ENCODE peak calls at places on chromosomes 1 and 21, in nine cellular contexts. One of them, this sample, is unnamed. For H3K36me3, the result is how much of the 10 kb centered on the place peaks cover.

GRCh38 chr1:236261898-236262297 is 19.9 kb downstream of the ERO1B start:
- DNase-seq in PC-9: no peak
- DNase-seq in aorta: no peak
- DNase-seq in IMR-90: no peak
- DNase-seq in CD4-positive, alpha-beta memory T cell: no peak
- DNase-seq in left ventricle myocardium inferior: no peak
- DNase-seq in NT2/D1: no peak
- DNase-seq in colonic mucosa: no peak
- DNase-seq in lung: no peak
- DNase-seq in this sample: no peak

GRCh38 chr1:20551945-20552727 is at the start of gene FAM43B:
- DNase-seq in IMR-90: no peak
- DNase-seq in left ventricle myocardium inferior: peak
- DNase-seq in CD4-positive, alpha-beta memory T cell: no peak
- DNase-seq in lung: no peak
- DNase-seq in colonic mucosa: peak
- DNase-seq in PC-9: no peak
- DNase-seq in aorta: peak
- DNase-seq in NT2/D1: no peak
- DNase-seq in this sample: peak

GRCh38 chr1:115976062-115976899 is at the start of gene SLC22A15:
- DNase-seq in NT2/D1: peak
- DNase-seq in lung: peak
- DNase-seq in PC-9: peak
- DNase-seq in aorta: peak
- DNase-seq in IMR-90: no peak
- DNase-seq in CD4-positive, alpha-beta memory T cell: peak
- DNase-seq in colonic mucosa: peak
- DNase-seq in left ventricle myocardium inferior: peak
- DNase-seq in this sample: peak

GRCh38 chr1:55696891-55697290 is 481.7 kb upstream of the USP24 start:
- DNase-seq in CD4-positive, alpha-beta memory T cell: no peak
- DNase-seq in IMR-90: peak
- DNase-seq in lung: no peak
- DNase-seq in left ventricle myocardium inferior: no peak
- DNase-seq in PC-9: no peak
- DNase-seq in NT2/D1: no peak
- DNase-seq in colonic mucosa: no peak
- DNase-seq in aorta: no peak
- DNase-seq in this sample: no peak

GRCh38 chr1:233242827-233243483 is 52.6 kb downstream of the PCNX2 start:
- DNase-seq in aorta: no peak
- DNase-seq in NT2/D1: no peak
- DNase-seq in IMR-90: no peak
- DNase-seq in CD4-positive, alpha-beta memory T cell: no peak
- DNase-seq in lung: no peak
- DNase-seq in colonic mucosa: no peak
- DNase-seq in PC-9: no peak
- DNase-seq in left ventricle myocardium inferior: no peak
- DNase-seq in this sample: no peak

GRCh38 chr1:50972766-50973165 is 2.7 kb downstream of the CDKN2C start:
- DNase-seq in aorta: no peak
- DNase-seq in colonic mucosa: no peak
- DNase-seq in PC-9: no peak
- DNase-seq in CD4-positive, alpha-beta memory T cell: no peak
- DNase-seq in IMR-90: no peak
- DNase-seq in left ventricle myocardium inferior: no peak
- DNase-seq in NT2/D1: no peak
- DNase-seq in lung: no peak
- DNase-seq in this sample: no peak

GRCh38 chr1:21497466-21498061 is 11.7 kb upstream of the ALPL start:
- DNase-seq in aorta: no peak
- DNase-seq in left ventricle myocardium inferior: no peak
- DNase-seq in PC-9: no peak
- DNase-seq in NT2/D1: no peak
- DNase-seq in IMR-90: no peak
- DNase-seq in lung: no peak
- DNase-seq in colonic mucosa: no peak
- DNase-seq in CD4-positive, alpha-beta memory T cell: no peak
- DNase-seq in this sample: no peak

GRCh38 chr21:41241341-41241740 is 73.4 kb downstream of the BACE2 start:
- DNase-seq in IMR-90: no peak
- DNase-seq in left ventricle myocardium inferior: no peak
- DNase-seq in CD4-positive, alpha-beta memory T cell: no peak
- DNase-seq in lung: no peak
- DNase-seq in PC-9: no peak
- DNase-seq in NT2/D1: no peak
- DNase-seq in aorta: no peak
- DNase-seq in colonic mucosa: peak
- DNase-seq in this sample: no peak

GRCh38 chr1:85203573-85204169 is 2.9 kb upstream of the SYDE2 start:
- DNase-seq in NT2/D1: no peak
- DNase-seq in aorta: no peak
- DNase-seq in left ventricle myocardium inferior: no peak
- DNase-seq in colonic mucosa: no peak
- DNase-seq in CD4-positive, alpha-beta memory T cell: no peak
- DNase-seq in lung: no peak
- DNase-seq in PC-9: no peak
- DNase-seq in IMR-90: peak
- DNase-seq in this sample: no peak

GRCh38 chr1:77536813-77537212 is 145.6 kb downstream of the ZZZ3 start:
- DNase-seq in lung: no peak
- DNase-seq in CD4-positive, alpha-beta memory T cell: no peak
- DNase-seq in PC-9: no peak
- DNase-seq in left ventricle myocardium inferior: no peak
- DNase-seq in aorta: no peak
- DNase-seq in colonic mucosa: no peak
- DNase-seq in NT2/D1: no peak
- DNase-seq in IMR-90: peak
- DNase-seq in this sample: no peak

GRCh38 chr1:39105841-39106765 is 80.0 kb downstream of the NDUFS5 start:
- DNase-seq in PC-9: no peak
- DNase-seq in CD4-positive, alpha-beta memory T cell: peak
- DNase-seq in aorta: peak
- DNase-seq in lung: peak
- DNase-seq in IMR-90: no peak
- DNase-seq in left ventricle myocardium inferior: peak
- DNase-seq in colonic mucosa: peak
- DNase-seq in NT2/D1: peak
- DNase-seq in this sample: peak

GRCh38 chr1:32374193-32374592 is 11.9 kb downstream of the TSSK3 start:
- DNase-seq in NT2/D1: no peak
- DNase-seq in colonic mucosa: no peak
- DNase-seq in CD4-positive, alpha-beta memory T cell: no peak
- DNase-seq in lung: no peak
- DNase-seq in IMR-90: no peak
- DNase-seq in PC-9: no peak
- DNase-seq in left ventricle myocardium inferior: no peak
- DNase-seq in aorta: no peak
- DNase-seq in this sample: no peak

GRCh38 chr1:32377541-32378220 is 15.3 kb downstream of the TSSK3 start:
- DNase-seq in NT2/D1: no peak
- DNase-seq in IMR-90: no peak
- DNase-seq in left ventricle myocardium inferior: no peak
- DNase-seq in lung: no peak
- DNase-seq in aorta: no peak
- DNase-seq in PC-9: no peak
- DNase-seq in CD4-positive, alpha-beta memory T cell: no peak
- DNase-seq in colonic mucosa: no peak
- DNase-seq in this sample: no peak

GRCh38 chr1:32372149-32372756 is 9.9 kb downstream of the TSSK3 start:
- DNase-seq in aorta: no peak
- DNase-seq in NT2/D1: no peak
- DNase-seq in PC-9: no peak
- DNase-seq in colonic mucosa: no peak
- DNase-seq in lung: no peak
- DNase-seq in IMR-90: no peak
- DNase-seq in CD4-positive, alpha-beta memory T cell: peak
- DNase-seq in left ventricle myocardium inferior: no peak
- DNase-seq in this sample: no peak

GRCh38 chr1:32380061-32380460 is 14.2 kb downstream of the BSDC1 start:
- DNase-seq in aorta: no peak
- DNase-seq in IMR-90: no peak
- DNase-seq in lung: no peak
- DNase-seq in PC-9: no peak
- DNase-seq in left ventricle myocardium inferior: no peak
- DNase-seq in NT2/D1: no peak
- DNase-seq in colonic mucosa: no peak
- DNase-seq in CD4-positive, alpha-beta memory T cell: no peak
- DNase-seq in this sample: no peak

DNA sequence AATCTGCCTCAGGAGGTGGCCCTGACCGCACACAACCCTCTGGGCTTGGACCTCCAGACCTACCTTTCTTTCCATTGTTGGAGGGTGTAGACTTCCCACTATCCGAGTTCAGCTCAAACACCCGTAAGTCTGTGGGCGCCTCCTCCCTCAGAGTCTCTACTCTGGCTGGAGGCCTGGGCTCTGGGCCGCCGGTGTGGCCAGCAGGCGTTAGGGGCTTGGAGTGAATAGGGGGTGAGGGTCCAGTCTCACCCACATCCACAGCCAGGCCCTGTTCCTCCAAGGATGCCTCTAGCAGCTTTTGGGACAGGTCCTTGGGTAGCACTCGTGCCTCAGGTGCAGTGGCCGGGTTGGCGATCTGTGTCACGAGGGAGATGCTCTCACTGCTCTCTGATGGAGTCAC is 13.9 kb downstream of the TSSK3 start:
- DNase-seq in colonic mucosa: no peak
- DNase-seq in left ventricle myocardium inferior: no peak
- DNase-seq in lung: no peak
- DNase-seq in IMR-90: no peak
- DNase-seq in PC-9: no peak
- DNase-seq in NT2/D1: no peak
- DNase-seq in aorta: peak
- DNase-seq in CD4-positive, alpha-beta memory T cell: no peak
- DNase-seq in this sample: no peak
- H3K36me3 ChIP-seq in colonic mucosa: under half
- H3K36me3 ChIP-seq in left ventricle myocardium inferior: half or more
- H3K36me3 ChIP-seq in lung: half or more
- H3K36me3 ChIP-seq in IMR-90: half or more
- H3K36me3 ChIP-seq in PC-9: under half
- H3K36me3 ChIP-seq in NT2/D1: half or more
- H3K36me3 ChIP-seq in aorta: under half
- H3K36me3 ChIP-seq in CD4-positive, alpha-beta memory T cell: half or more
- H3K36me3 ChIP-seq in this sample: half or more

DNA sequence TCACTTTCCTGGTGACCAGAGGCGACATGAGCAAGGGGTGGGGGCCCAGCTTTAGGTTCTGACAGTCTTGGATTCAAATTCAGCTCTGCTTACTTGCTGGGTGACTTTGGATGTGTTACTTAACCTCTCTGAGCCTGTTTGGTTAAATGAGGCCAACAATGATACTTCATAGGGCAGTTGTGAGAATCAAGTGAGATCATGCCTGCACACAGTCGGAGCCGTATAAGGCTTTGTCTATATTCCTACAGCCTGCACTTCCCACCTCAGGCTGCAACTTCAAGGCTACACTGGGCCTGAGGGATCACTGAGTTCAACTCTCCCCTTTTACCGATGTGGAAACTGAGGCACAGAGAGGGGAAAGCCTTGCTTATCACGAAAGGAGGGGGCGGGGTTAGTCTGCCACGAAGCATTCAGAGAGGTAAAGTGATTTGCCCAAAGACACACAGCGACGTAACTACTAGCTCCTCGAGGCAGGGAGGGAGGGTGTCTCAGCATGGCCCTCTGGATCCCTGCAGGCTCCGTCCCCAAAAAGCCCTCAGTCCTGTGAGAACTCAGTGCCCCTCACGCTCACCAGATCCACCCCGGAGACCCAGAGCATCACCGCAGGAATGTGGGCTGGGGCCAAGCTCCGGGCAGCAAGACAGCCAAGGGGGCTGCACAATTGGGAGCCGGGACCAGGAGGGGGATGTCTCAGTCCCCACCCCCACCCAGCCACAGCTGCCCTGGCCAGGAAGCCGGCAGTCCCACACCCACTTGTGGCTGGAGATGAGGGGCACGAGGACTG is 25.0 kb downstream of the SDC3 start:
- DNase-seq in PC-9: no peak
- DNase-seq in lung: no peak
- DNase-seq in NT2/D1: no peak
- DNase-seq in aorta: no peak
- DNase-seq in IMR-90: no peak
- DNase-seq in left ventricle myocardium inferior: no peak
- DNase-seq in colonic mucosa: no peak
- DNase-seq in CD4-positive, alpha-beta memory T cell: no peak
- DNase-seq in this sample: no peak
- H3K4me3 ChIP-seq in PC-9: no peak
- H3K4me3 ChIP-seq in lung: no peak
- H3K4me3 ChIP-seq in NT2/D1: no peak
- H3K4me3 ChIP-seq in aorta: no peak
- H3K4me3 ChIP-seq in IMR-90: no peak
- H3K4me3 ChIP-seq in left ventricle myocardium inferior: no peak
- H3K4me3 ChIP-seq in colonic mucosa: no peak
- H3K4me3 ChIP-seq in CD4-positive, alpha-beta memory T cell: no peak
- H3K4me3 ChIP-seq in this sample: no peak

GRCh38 chr1:66502084-66502483 is 31.9 kb upstream of the SGIP1 start:
- DNase-seq in IMR-90: no peak
- DNase-seq in PC-9: no peak
- DNase-seq in CD4-positive, alpha-beta memory T cell: no peak
- DNase-seq in left ventricle myocardium inferior: no peak
- DNase-seq in lung: no peak
- DNase-seq in NT2/D1: no peak
- DNase-seq in colonic mucosa: no peak
- DNase-seq in aorta: no peak
- DNase-seq in this sample: no peak
- H3K36me3 ChIP-seq in IMR-90: under half
- H3K36me3 ChIP-seq in PC-9: under half
- H3K36me3 ChIP-seq in CD4-positive, alpha-beta memory T cell: under half
- H3K36me3 ChIP-seq in left ventricle myocardium inferior: under half
- H3K36me3 ChIP-seq in lung: under half
- H3K36me3 ChIP-seq in NT2/D1: under half
- H3K36me3 ChIP-seq in colonic mucosa: under half
- H3K36me3 ChIP-seq in aorta: under half
- H3K36me3 ChIP-seq in this sample: under half

DNA sequence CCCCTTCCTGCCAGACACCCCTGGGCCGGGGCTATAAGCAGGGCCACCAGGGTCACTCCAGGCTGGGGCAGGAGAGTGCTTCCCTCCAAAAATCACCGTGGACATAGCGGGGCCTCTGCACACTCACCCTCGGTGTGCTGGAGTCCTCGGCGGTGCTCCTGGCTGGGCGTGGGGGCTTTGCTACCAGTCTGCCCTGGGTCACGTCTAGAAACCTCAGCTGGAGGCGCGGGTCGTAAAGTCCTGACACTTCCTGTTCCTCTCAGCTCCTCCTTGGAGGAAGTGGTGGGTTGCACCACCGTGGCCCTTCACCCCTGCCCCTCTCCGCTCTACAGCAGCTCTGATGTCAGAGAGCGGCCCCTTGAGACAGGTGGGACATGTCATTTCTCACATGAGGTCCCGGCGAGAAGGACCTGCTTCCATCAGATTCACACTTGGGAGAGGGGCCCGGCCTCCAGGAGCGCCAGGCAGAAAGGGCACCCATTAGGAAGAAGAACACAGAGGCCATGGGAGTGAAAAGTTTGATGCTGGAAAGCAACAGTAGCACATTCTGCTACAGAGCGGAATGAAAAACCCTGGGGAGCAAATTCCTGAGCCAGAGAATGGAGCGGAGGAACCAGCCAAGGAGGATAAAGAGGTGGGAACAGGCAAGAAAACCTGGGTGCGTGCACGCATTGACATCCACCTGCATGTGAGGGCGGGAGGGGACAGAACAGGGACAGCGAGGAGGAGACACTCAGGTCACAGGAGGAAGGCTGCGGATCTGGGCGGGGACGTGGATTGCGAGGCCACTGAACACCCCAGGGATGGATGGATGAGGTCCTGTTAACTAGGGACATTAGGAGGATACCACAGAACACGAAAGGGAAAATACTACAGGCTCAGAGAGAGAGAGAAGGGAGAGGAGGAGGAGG is at the start of gene ITGB2:
- DNase-seq in NT2/D1: no peak
- DNase-seq in CD4-positive, alpha-beta memory T cell: peak
- DNase-seq in IMR-90: no peak
- DNase-seq in lung: peak
- DNase-seq in colonic mucosa: no peak
- DNase-seq in PC-9: no peak
- DNase-seq in left ventricle myocardium inferior: peak
- DNase-seq in aorta: no peak
- DNase-seq in this sample: peak
- H3K4me3 ChIP-seq in NT2/D1: no peak
- H3K4me3 ChIP-seq in CD4-positive, alpha-beta memory T cell: peak
- H3K4me3 ChIP-seq in IMR-90: no peak
- H3K4me3 ChIP-seq in lung: peak
- H3K4me3 ChIP-seq in colonic mucosa: peak
- H3K4me3 ChIP-seq in PC-9: no peak
- H3K4me3 ChIP-seq in left ventricle myocardium inferior: peak
- H3K4me3 ChIP-seq in aorta: no peak
- H3K4me3 ChIP-seq in this sample: peak